ENCODE peak calls at places on chromosome 16, in seven cellular contexts. C is tibial nerve, Q is cardiac muscle cell, B is prostate gland, A is WERI-Rb-1, F is GM12864, L is foreskin fibroblast. Z is an unnamed sample.

GRCh38 chr16:5709889-5710288 is 612.3 kb upstream of the EEF2KMT start:
- DNase-seq in B (no peak), Q (peak; percentile 76), F (no peak), A (no peak), C (no peak), L (peak; percentile 12), Z (no peak)

GRCh38 chr16:5058476-5058875 is 7.3 kb downstream of the C16orf89 start:
- DNase-seq in Q (peak; percentile 54), L (peak; percentile 28), A (peak; percentile 27), C (no peak), F (no peak), B (no peak), Z (no peak)

GRCh38 chr16:293043-293775 is 10.2 kb downstream of the PDIA2 start:
- DNase-seq in F (no peak), Q (no peak), C (no peak), A (no peak), L (no peak), B (no peak), Z (no peak)

GRCh38 chr16:89073346-89074221 is 20.1 kb upstream of the ACSF3 start:
- DNase-seq in Q (no peak), F (no peak), L (no peak), A (no peak), B (no peak), C (no peak), Z (no peak)

GRCh38 chr16:20774703-20775362 is 11.0 kb downstream of the ACSM3 start:
- DNase-seq in C (no peak), B (peak; percentile 39), Q (peak; percentile 79), F (peak; percentile 18), L (peak; percentile 72), A (peak; percentile 82), Z (peak; percentile 31)

GRCh38 chr16:28097500-28097899 is 34.0 kb upstream of the GSG1L start:
- DNase-seq in C (no peak), B (no peak), Q (no peak), A (no peak), L (no peak), F (no peak), Z (no peak)

GRCh38 chr16:3945751-3946603 is 65.5 kb upstream of the CREBBP start:
- DNase-seq in A (no peak), Q (peak; percentile 69), B (peak; percentile 44), C (no peak), F (no peak), L (peak; percentile 98), Z (peak; percentile 67)

GRCh38 chr16:29665294-29666077 is 2.4 kb downstream of the SPN start:
- DNase-seq in L (no peak), A (no peak), C (no peak), F (no peak), Q (no peak), B (no peak), Z (no peak)

GRCh38 chr16:3175157-3176153 is 12.5 kb upstream of the OR1F1 start:
- DNase-seq in F (no peak), Q (no peak), B (no peak), L (peak; percentile 49), C (no peak), A (peak; percentile 46), Z (no peak)

GRCh38 chr16:12390644-12391043 is 413.0 kb downstream of the CPPED1 start:
- DNase-seq in A (no peak), C (no peak), L (peak; percentile 41), F (no peak), Q (no peak), B (no peak), Z (no peak)

GRCh38 chr16:31086629-31086906 is 2.2 kb downstream of the PRSS53 start:
- DNase-seq in L (no peak), C (no peak), Q (no peak), B (no peak), F (no peak), A (no peak), Z (no peak)

GRCh38 chr16:85380905-85381737 is 232.0 kb upstream of the GSE1 start:
- DNase-seq in F (no peak), B (no peak), L (no peak), C (no peak), A (no peak), Q (no peak), Z (no peak)

GRCh38 chr16:27174798-27175197 is 28.5 kb upstream of the KDM8 start:
- DNase-seq in C (no peak), F (no peak), L (peak; percentile 42), A (no peak), Q (no peak), B (no peak), Z (no peak)

GRCh38 chr16:3998793-3999478 is 117.3 kb downstream of the ADCY9 start:
- DNase-seq in Q (no peak), A (peak; percentile 53), F (no peak), B (no peak), C (peak; percentile 15), L (peak; percentile 50), Z (no peak)

GRCh38 chr16:21100447-21100846 is 50.2 kb downstream of the DNAH3 start:
- DNase-seq in Q (no peak), L (peak; percentile 84), F (no peak), A (no peak), C (no peak), B (no peak), Z (no peak)

GRCh38 chr16:1638757-1639156 is 26.6 kb downstream of the CRAMP1 start:
- DNase-seq in B (no peak), F (no peak), C (no peak), L (no peak), Q (no peak), A (no peak), Z (no peak)

GRCh38 chr16:27450836-27451341 is 48.9 kb downstream of the IL21R start:
- DNase-seq in Q (no peak), L (no peak), B (no peak), F (no peak), A (no peak), C (no peak), Z (no peak)

GRCh38 chr16:77551352-77551751 is 116.5 kb upstream of the ADAMTS18 start:
- DNase-seq in F (no peak), B (no peak), L (no peak), A (no peak), Q (no peak), C (no peak), Z (no peak)

GRCh38 chr16:30561212-30561816 is 3.1 kb upstream of the ZNF764 start:
- DNase-seq in B (no peak), Q (no peak), L (peak; percentile 23), F (no peak), A (no peak), C (no peak), Z (no peak)

GRCh38 chr16:2856686-2857450 is 1.1 kb downstream of the PRSS22 start:
- DNase-seq in A (no peak), F (no peak), Q (no peak), C (no peak), L (no peak), B (no peak), Z (no peak)

GRCh38 chr16:80931985-80932720 is 74.5 kb downstream of the CMC2 start:
- DNase-seq in C (peak; percentile 9), F (no peak), L (peak; percentile 76), B (peak; percentile 74), Q (peak; percentile 62), A (peak; percentile 48), Z (no peak)

GRCh38 chr16:50445603-50446250 is 76.9 kb upstream of the BRD7 start:
- DNase-seq in B (no peak), A (no peak), C (no peak), F (no peak), Q (no peak), L (no peak), Z (no peak)

GRCh38 chr16:27724491-27724878 is 174.5 kb downstream of the KATNIP start:
- DNase-seq in C (no peak), A (no peak), Q (no peak), B (peak; percentile 26), L (no peak), F (no peak), Z (no peak)

GRCh38 chr16:2035431-2036199 is 8.9 kb downstream of the NHERF2 start:
- DNase-seq in F (no peak), Q (no peak), B (no peak), L (peak; percentile 94), C (peak; percentile 64), A (no peak), Z (no peak)

GRCh38 chr16:50881953-50882352 is 140.1 kb downstream of the CYLD start:
- DNase-seq in Q (no peak), A (no peak), B (no peak), C (no peak), F (no peak), L (no peak), Z (no peak)

GRCh38 chr16:31453255-31454204 is 5.8 kb upstream of the ARMC5 start:
- DNase-seq in C (no peak), L (peak; percentile 59), F (no peak), A (no peak), B (no peak), Q (peak; percentile 23), Z (no peak)

GRCh38 chr16:78892925-78893324 is 707.6 kb downstream of the MAF start:
- DNase-seq in A (no peak), Q (no peak), C (no peak), L (no peak), B (no peak), F (no peak), Z (no peak)

GRCh38 chr16:67456383-67457140 is 24.4 kb downstream of the ATP6V0D1 start:
- DNase-seq in L (peak; percentile 73), C (no peak), F (no peak), Q (no peak), B (peak; percentile 82), A (peak; percentile 34), Z (no peak)
- TF ChIP-seq CTCF in L (peak; percentile 52), C (peak; percentile 40), F (peak; percentile 30), Q (peak; percentile 56), B (peak; percentile 40), A (peak; percentile 56), Z (no peak)

DNA sequence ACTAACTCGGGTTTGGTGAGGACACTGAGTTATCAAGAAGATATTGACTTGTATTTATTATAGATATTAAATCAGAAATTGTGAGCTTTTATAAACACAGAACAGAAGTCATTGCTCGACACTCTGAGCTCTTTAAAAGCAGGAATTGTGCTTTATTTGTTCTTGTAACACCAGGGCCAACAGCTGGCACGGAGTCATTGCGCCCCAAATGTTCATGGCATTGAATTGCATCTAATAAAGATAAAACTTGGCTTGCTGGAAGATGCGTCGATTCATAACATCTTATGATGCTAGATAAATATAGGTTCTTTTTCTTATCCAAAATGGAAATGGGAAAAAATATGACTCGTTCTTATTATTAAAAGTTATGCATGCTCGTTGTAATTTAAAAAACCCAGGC is 11.8 kb upstream of the MLYCD start:
- DNase-seq in B (no peak), C (no peak), Q (no peak), F (no peak), L (peak; percentile 61), A (no peak), Z (no peak)
- TF ChIP-seq CTCF in B (no peak), C (no peak), Q (peak; percentile 41), F (peak; percentile 5), L (peak; percentile 10), A (no peak), Z (no peak)

DNA sequence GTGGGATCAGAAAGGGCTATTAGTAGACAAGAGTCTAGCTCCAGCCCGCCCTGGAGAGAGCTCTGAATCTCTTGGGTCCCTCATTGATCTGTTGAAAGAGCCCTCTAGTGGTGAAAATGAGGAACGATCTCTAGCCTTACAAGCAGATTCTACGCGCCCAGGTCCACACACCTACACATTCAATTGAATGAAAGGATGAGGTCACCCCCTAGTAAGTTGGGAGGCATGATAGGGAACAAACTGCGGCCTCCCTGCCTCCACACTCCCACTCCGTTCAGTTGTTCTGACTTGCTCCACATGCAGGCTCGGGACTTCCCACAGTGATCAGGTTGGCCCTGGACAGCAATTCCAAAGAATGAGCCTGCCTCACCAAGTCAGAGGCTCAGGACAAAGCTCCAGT is 2.9 kb upstream of the CACNG3 start:
- DNase-seq in Q (peak; percentile 78), C (no peak), F (peak; percentile 37), A (peak; percentile 72), L (peak; percentile 2), B (no peak), Z (no peak)
- TF ChIP-seq CTCF in Q (peak; percentile 64), C (peak; percentile 46), F (peak; percentile 82), A (peak; percentile 70), L (peak; percentile 43), B (peak; percentile 49), Z (no peak)

GRCh38 chr16:10162981-10163380 is 19.2 kb downstream of the GRIN2A start:
- DNase-seq in A (no peak), C (no peak), Q (no peak), B (no peak), F (no peak), L (no peak), Z (no peak)
- TF ChIP-seq CTCF in A (no peak), C (no peak), Q (no peak), B (no peak), F (no peak), L (no peak), Z (no peak)

Z was measured in omental fat pad.